ENCODE peak calls at places on chromosomes 3 and 15, in five cellular contexts. B, F, U, C and T are unnamed samples.

GRCh38 chr15:91420689-91421088 is 320.6 kb downstream of the SV2B start:
- DNase-seq in B (no peak), F (no peak), U (no peak), C (no peak), T (no peak)

GRCh38 chr3:45041666-45042065 is 15.6 kb downstream of the CLEC3B start:
- DNase-seq in B (no peak), F (no peak), U (no peak), C (no peak), T (no peak)

GRCh38 chr3:183265713-183266417 is 12.8 kb downstream of the B3GNT5 start:
- DNase-seq in B (no peak), F (no peak), U (peak), C (peak), T (no peak)

GRCh38 chr3:14947105-14947885 is at the start of gene NR2C2:
- DNase-seq in B (peak), F (peak), U (peak), C (peak), T (peak)

GRCh38 chr15:63856711-63857458 is 23.1 kb upstream of the HERC1 start:
- DNase-seq in B (no peak), F (no peak), U (no peak), C (peak), T (no peak)

GRCh38 chr3:113264741-113265140 is 53.4 kb downstream of the BOC start:
- DNase-seq in B (no peak), F (no peak), U (no peak), C (no peak), T (no peak)

GRCh38 chr3:31285808-31286486 is 246.8 kb upstream of the STT3B start:
- DNase-seq in B (no peak), F (no peak), U (no peak), C (no peak), T (no peak)

GRCh38 chr3:34351857-34352545 is 553.6 kb downstream of the PDCD6IP start:
- DNase-seq in B (no peak), F (no peak), U (no peak), C (no peak), T (no peak)

GRCh38 chr15:40234783-40235182 is 4.1 kb upstream of the PAK6 start:
- DNase-seq in B (no peak), F (no peak), U (no peak), C (no peak), T (no peak)

GRCh38 chr3:41369838-41370237 is 170.5 kb downstream of the CTNNB1 start:
- DNase-seq in B (no peak), F (no peak), U (no peak), C (peak), T (no peak)

GRCh38 chr3:112405845-112406244 is 72.9 kb downstream of the CD200 start:
- DNase-seq in B (no peak), F (no peak), U (no peak), C (no peak), T (no peak)

GRCh38 chr3:69460034-69460433 is 74.1 kb upstream of the FRMD4B start:
- DNase-seq in B (no peak), F (no peak), U (no peak), C (no peak), T (no peak)

GRCh38 chr3:187015903-187016638 is 85.7 kb downstream of the ST6GAL1 start:
- DNase-seq in B (no peak), F (no peak), U (peak), C (no peak), T (no peak)

GRCh38 chr15:45618813-45619212 is 16.0 kb upstream of the SQOR start:
- DNase-seq in B (no peak), F (no peak), U (no peak), C (no peak), T (no peak)

GRCh38 chr15:58546066-58546591 is 114.3 kb downstream of the LIPC start:
- DNase-seq in B (no peak), F (no peak), U (no peak), C (no peak), T (no peak)

GRCh38 chr3:129031476-129032215 is 28.9 kb upstream of the GP9 start:
- DNase-seq in B (no peak), F (no peak), U (no peak), C (no peak), T (no peak)

GRCh38 chr3:25582242-25582641 is 82.5 kb downstream of the TOP2B start:
- DNase-seq in B (no peak), F (no peak), U (no peak), C (peak), T (no peak)

GRCh38 chr15:96146711-96147110 is 183.8 kb upstream of the NR2F2 start:
- DNase-seq in B (no peak), F (no peak), U (no peak), C (no peak), T (no peak)

GRCh38 chr15:41853191-41853590 is 14.5 kb downstream of the PLA2G4B start:
- DNase-seq in B (no peak), F (no peak), U (no peak), C (no peak), T (no peak)
- TF ChIP-seq CTCF in B (no peak), F (no peak), U (no peak), C (no peak), T (no peak)

GRCh38 chr3:42581400-42581708 is 413 bp downstream of the SEC22C start:
- DNase-seq in B (no peak), F (no peak), U (no peak), C (peak), T (no peak)

GRCh38 chr3:42582474-42583070 is 805 bp upstream of the SEC22C start:
- DNase-seq in B (no peak), F (no peak), U (no peak), C (no peak), T (no peak)

GRCh38 chr3:42578054-42578453 is 3.7 kb downstream of the SEC22C start:
- DNase-seq in B (no peak), F (no peak), U (no peak), C (no peak), T (no peak)

GRCh38 chr3:42581709-42582473 is at the start of gene SEC22C:
- DNase-seq in B (peak), F (peak), U (peak), C (peak), T (peak)
- TF ChIP-seq CTCF in B (peak), F (no peak), U (no peak), C (peak), T (peak)

GRCh38 chr3:146883292-146883691 is 278.1 kb upstream of the PLSCR5 start:
- DNase-seq in B (no peak), F (no peak), U (no peak), C (no peak), T (no peak)
- TF ChIP-seq CTCF in B (no peak), F (no peak), U (no peak), C (no peak), T (no peak)

GRCh38 chr3:120472121-120472844 is 21.5 kb upstream of the FSTL1 start:
- DNase-seq in B (no peak), F (no peak), U (no peak), C (no peak), T (no peak)

GRCh38 chr3:120470870-120471269 is 20.1 kb upstream of the FSTL1 start:
- DNase-seq in B (no peak), F (no peak), U (no peak), C (no peak), T (no peak)

GRCh38 chr3:120469440-120470415 is 18.9 kb upstream of the FSTL1 start:
- DNase-seq in B (no peak), F (no peak), U (no peak), C (peak), T (no peak)

GRCh38 chr3:120473389-120473788 is 22.6 kb upstream of the FSTL1 start:
- DNase-seq in B (no peak), F (no peak), U (no peak), C (no peak), T (no peak)

GRCh38 chr3:120471643-120472042 is 20.9 kb upstream of the FSTL1 start:
- DNase-seq in B (no peak), F (no peak), U (no peak), C (peak), T (no peak)
- TF ChIP-seq CTCF in B (no peak), F (no peak), U (no peak), C (no peak), T (no peak)

GRCh38 chr3:170179444-170179843 is 2.1 kb downstream of the PHC3 start:
- DNase-seq in B (no peak), F (no peak), U (no peak), C (no peak), T (no peak)

GRCh38 chr3:170178631-170179030 is 2.9 kb downstream of the PHC3 start:
- DNase-seq in B (peak), F (no peak), U (peak), C (no peak), T (no peak)

GRCh38 chr3:170180107-170180951 is 1.2 kb downstream of the PHC3 start:
- DNase-seq in B (no peak), F (no peak), U (no peak), C (peak), T (no peak)

DNA sequence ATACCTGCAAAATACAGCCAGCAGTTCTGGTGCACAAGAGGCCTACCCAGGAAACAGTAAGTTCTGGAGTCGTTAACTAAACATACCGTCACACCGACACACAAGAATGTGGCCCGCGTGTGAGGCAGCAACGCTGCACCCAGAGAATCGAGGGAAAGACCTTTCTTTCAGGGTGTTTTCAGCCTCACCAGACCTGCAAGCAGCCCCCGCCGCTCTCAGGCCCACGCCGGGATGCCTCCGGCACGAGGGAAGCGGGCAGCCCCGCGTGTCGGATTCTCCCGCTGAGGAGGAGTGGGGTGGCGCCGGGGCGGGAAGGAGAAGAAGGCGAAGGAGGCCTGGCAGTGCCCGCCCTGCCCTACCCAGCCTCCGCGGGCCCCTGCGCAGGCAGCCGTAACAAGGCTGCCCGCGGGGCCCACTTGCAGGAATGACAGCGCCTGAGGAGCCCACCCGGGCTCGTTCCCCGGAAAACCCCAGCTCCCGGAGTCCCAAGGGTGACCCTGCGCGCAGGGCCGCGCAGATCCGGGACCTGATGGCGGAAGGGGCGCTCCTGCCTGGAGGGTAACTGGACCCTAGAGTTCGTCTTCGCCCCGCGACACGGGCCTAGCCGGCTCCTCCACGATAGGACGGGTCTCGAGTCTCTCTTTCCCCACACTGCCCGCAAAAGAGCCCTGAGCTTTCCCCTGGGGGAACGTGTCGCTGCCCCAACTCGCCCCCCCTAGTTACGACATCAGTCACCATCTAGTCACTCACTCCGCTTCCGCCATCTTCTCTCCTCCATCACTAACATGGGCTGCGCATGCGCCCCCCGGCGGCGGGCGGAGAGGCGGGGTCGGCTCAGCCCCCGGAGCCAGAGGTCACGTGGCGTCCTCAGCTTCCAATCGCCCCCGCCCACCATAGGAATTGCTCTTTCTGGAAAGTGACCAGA is at the start of gene PHC3:
- DNase-seq in B (peak), F (peak), U (peak), C (peak), T (peak)
- TF ChIP-seq CTCF in B (no peak), F (no peak), U (no peak), C (no peak), T (no peak)

GRCh38 chr3:175121225-175121624 is 262.1 kb downstream of the NAALADL2 start:
- DNase-seq in B (no peak), F (no peak), U (peak), C (no peak), T (no peak)
- TF ChIP-seq CTCF in B (no peak), F (peak), U (no peak), C (peak), T (peak)

GRCh38 chr3:101252307-101252706 is 68.1 kb downstream of the IMPG2 start:
- DNase-seq in B (no peak), F (no peak), U (no peak), C (no peak), T (no peak)

GRCh38 chr3:101259485-101260341 is 60.7 kb downstream of the IMPG2 start:
- DNase-seq in B (no peak), F (no peak), U (peak), C (no peak), T (no peak)

GRCh38 chr3:101252897-101253296 is 67.5 kb downstream of the IMPG2 start:
- DNase-seq in B (no peak), F (no peak), U (no peak), C (no peak), T (no peak)

GRCh38 chr3:101253429-101253828 is 66.9 kb downstream of the IMPG2 start:
- DNase-seq in B (no peak), F (no peak), U (no peak), C (no peak), T (no peak)

DNA sequence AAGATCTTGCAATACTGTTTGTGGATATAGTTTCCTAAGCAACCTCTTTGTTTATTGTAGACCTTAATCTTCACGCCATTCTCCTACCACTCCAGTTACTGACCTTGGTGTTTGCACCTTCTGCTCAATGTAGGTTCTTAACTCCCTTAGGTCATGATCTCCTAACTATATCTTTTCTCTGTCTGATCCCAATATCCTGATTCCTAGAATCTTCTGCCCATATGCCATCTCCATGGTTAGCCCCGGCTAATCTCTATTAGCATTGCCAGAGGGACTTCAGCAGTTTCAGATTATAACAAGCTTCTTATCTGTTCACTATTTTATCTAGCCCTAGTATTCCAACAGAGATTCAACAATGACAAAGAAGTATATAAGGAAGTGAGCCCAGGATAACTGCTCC is 64.9 kb downstream of the IMPG2 start:
- DNase-seq in B (no peak), F (no peak), U (no peak), C (no peak), T (no peak)
- TF ChIP-seq CTCF in B (no peak), F (no peak), U (no peak), C (no peak), T (no peak)

GRCh38 chr3:27535809-27536392 is 51.7 kb upstream of the SLC4A7 start:
- DNase-seq in B (no peak), F (no peak), U (no peak), C (peak), T (no peak)

GRCh38 chr3:27532931-27533607 is 48.9 kb upstream of the SLC4A7 start:
- DNase-seq in B (no peak), F (no peak), U (no peak), C (no peak), T (no peak)

GRCh38 chr3:27532426-27532825 is 48.2 kb upstream of the SLC4A7 start:
- DNase-seq in B (no peak), F (no peak), U (no peak), C (no peak), T (no peak)

GRCh38 chr3:27536451-27536850 is 52.3 kb upstream of the SLC4A7 start:
- DNase-seq in B (no peak), F (no peak), U (no peak), C (no peak), T (no peak)

GRCh38 chr3:27533718-27534578 is 49.8 kb upstream of the SLC4A7 start:
- DNase-seq in B (peak), F (no peak), U (peak), C (peak), T (no peak)
- TF ChIP-seq CTCF in B (no peak), F (peak), U (no peak), C (peak), T (peak)

GRCh38 chr3:72095521-72095920 is 310.6 kb upstream of the PROK2 start:
- DNase-seq in B (no peak), F (no peak), U (no peak), C (no peak), T (no peak)

GRCh38 chr3:72088486-72089025 is 303.6 kb upstream of the PROK2 start:
- DNase-seq in B (no peak), F (no peak), U (no peak), C (no peak), T (no peak)

GRCh38 chr3:72097053-72097452 is 312.1 kb upstream of the PROK2 start:
- DNase-seq in B (no peak), F (no peak), U (no peak), C (no peak), T (no peak)

GRCh38 chr3:72093270-72093669 is 308.3 kb upstream of the PROK2 start:
- DNase-seq in B (no peak), F (no peak), U (no peak), C (no peak), T (no peak)

DNA sequence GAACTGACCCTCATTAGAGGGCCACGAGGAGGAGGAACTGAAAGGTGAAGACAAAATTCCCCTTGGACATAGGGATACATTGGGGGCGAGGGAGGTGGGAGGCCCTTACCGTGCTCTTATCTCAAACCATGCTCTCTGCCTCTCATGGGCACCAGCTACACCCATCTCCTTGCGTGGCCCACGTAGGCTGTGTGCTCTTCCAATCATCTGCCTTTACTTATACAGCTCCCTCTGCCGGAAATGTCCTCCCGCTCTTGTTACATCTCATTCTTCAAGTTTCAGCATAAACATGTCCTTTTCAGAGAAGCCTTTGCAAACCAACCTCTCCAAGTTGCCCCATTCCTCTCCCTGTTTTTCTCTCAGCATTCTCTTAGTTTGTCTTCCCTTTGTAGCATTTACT is 307.8 kb upstream of the PROK2 start:
- DNase-seq in B (no peak), F (no peak), U (no peak), C (no peak), T (no peak)
- TF ChIP-seq CTCF in B (no peak), F (no peak), U (no peak), C (no peak), T (no peak)

GRCh38 chr15:80982839-80983238 is 6.8 kb downstream of the MESD start:
- DNase-seq in B (no peak), F (no peak), U (no peak), C (no peak), T (no peak)

GRCh38 chr15:80978685-80979084 is 10.9 kb downstream of the MESD start:
- DNase-seq in B (no peak), F (no peak), U (no peak), C (no peak), T (no peak)

GRCh38 chr15:80979538-80980200 is 9.9 kb downstream of the MESD start:
- DNase-seq in B (no peak), F (no peak), U (no peak), C (no peak), T (no peak)

GRCh38 chr15:80984856-80985255 is 4.8 kb downstream of the MESD start:
- DNase-seq in B (no peak), F (no peak), U (peak), C (no peak), T (no peak)

GRCh38 chr15:80982205-80982604 is 7.4 kb downstream of the MESD start:
- DNase-seq in B (no peak), F (no peak), U (no peak), C (no peak), T (no peak)
- TF ChIP-seq CTCF in B (no peak), F (no peak), U (no peak), C (no peak), T (no peak)